ENCODE peak calls at places on chromosome 6, in five cellular contexts. T is adrenal gland, U is Panc1, R is pancreas, Q is NB4. G is an unnamed sample.

GRCh38 chr6:123215211-123215610 is 219.2 kb downstream of the CLVS2 start:
- DNase-seq in R (no peak), T (no peak), Q (no peak), U (no peak), G (no peak)

GRCh38 chr6:129672883-129673631 is 36.9 kb downstream of the ARHGAP18 start:
- DNase-seq in Q (peak), U (peak), R (no peak), T (no peak), G (peak)

GRCh38 chr6:149843051-149843633 is 21.0 kb downstream of the LRP11 start:
- DNase-seq in R (no peak), T (peak), Q (no peak), U (no peak), G (no peak)

GRCh38 chr6:85015396-85015990 is 251.1 kb upstream of the TBX18 start:
- DNase-seq in U (peak), T (peak), R (peak), Q (peak), G (peak)

GRCh38 chr6:155380666-155381332 is 66.5 kb upstream of the TFB1M start:
- DNase-seq in T (no peak), U (no peak), Q (peak), R (no peak), G (no peak)

GRCh38 chr6:10146723-10147451 is 268.0 kb downstream of the TFAP2A start:
- DNase-seq in R (no peak), Q (peak), U (no peak), T (peak), G (no peak)

GRCh38 chr6:130500693-130501092 is 134.9 kb downstream of the TMEM200A start:
- DNase-seq in T (no peak), U (no peak), Q (no peak), R (no peak), G (no peak)

GRCh38 chr6:110378552-110378951 is 20.4 kb upstream of the METTL24 start:
- DNase-seq in T (no peak), R (no peak), Q (no peak), U (no peak), G (no peak)

GRCh38 chr6:169669889-169670288 is 31.9 kb downstream of the WDR27 start:
- DNase-seq in U (no peak), T (no peak), R (no peak), Q (peak), G (no peak)

GRCh38 chr6:56864171-56864616 is 90.7 kb upstream of the BEND6 start:
- DNase-seq in R (no peak), T (no peak), Q (no peak), U (no peak), G (no peak)

GRCh38 chr6:19697744-19698290 is 139.4 kb upstream of the ID4 start:
- DNase-seq in Q (peak), U (no peak), R (no peak), T (no peak), G (no peak)

GRCh38 chr6:124800222-124800621 is 162.0 kb upstream of the RNF217 start:
- DNase-seq in R (no peak), T (no peak), Q (no peak), U (no peak), G (no peak)

GRCh38 chr6:144334150-144334708 is 49.1 kb downstream of the UTRN start:
- DNase-seq in T (no peak), R (no peak), U (no peak), Q (peak), G (no peak)

GRCh38 chr6:100465701-100466409 is 1.1 kb upstream of the SIM1 start:
- DNase-seq in R (no peak), T (no peak), U (no peak), Q (no peak), G (no peak)

GRCh38 chr6:137978252-137978896 is 111.3 kb downstream of the TNFAIP3 start:
- DNase-seq in Q (peak), T (no peak), R (no peak), U (no peak), G (no peak)

GRCh38 chr6:158607411-158608170 is 37.0 kb downstream of the DYNLT1 start:
- DNase-seq in Q (no peak), U (no peak), R (no peak), T (no peak), G (no peak)

GRCh38 chr6:27866370-27867050 is 45.7 kb downstream of the OR2B2 start:
- DNase-seq in Q (peak), U (peak), T (no peak), R (no peak), G (no peak)

GRCh38 chr6:30568245-30568644 is 3.0 kb upstream of the ABCF1 start:
- DNase-seq in R (no peak), Q (no peak), U (no peak), T (no peak), G (no peak)

GRCh38 chr6:10535198-10535597 is 14.0 kb downstream of the GCNT2 start:
- DNase-seq in U (no peak), R (no peak), Q (no peak), T (no peak), G (no peak)

GRCh38 chr6:157609117-157609516 is 213.9 kb upstream of the SNX9 start:
- DNase-seq in U (no peak), T (no peak), Q (no peak), R (no peak), G (no peak)

GRCh38 chr6:155528335-155528734 is 72.7 kb upstream of the NOX3 start:
- DNase-seq in R (no peak), U (no peak), Q (no peak), T (no peak), G (no peak)

GRCh38 chr6:150123645-150124044 is 19.2 kb upstream of the PPP1R14C start:
- DNase-seq in U (no peak), T (no peak), Q (peak), R (no peak), G (no peak)

GRCh38 chr6:151805286-151805840 is 2.1 kb upstream of the ESR1 start:
- DNase-seq in Q (no peak), T (peak), U (no peak), R (no peak), G (no peak)

GRCh38 chr6:111013144-111013905 is 31.5 kb downstream of the RPF2 start:
- DNase-seq in Q (no peak), U (no peak), T (no peak), R (no peak), G (no peak)

GRCh38 chr6:142879076-142879475 is 65.9 kb downstream of the HIVEP2 start:
- DNase-seq in U (no peak), T (no peak), R (no peak), Q (no peak), G (no peak)

GRCh38 chr6:103675807-103676406 is 1183.8 kb downstream of the HACE1 start:
- DNase-seq in T (no peak), R (no peak), U (no peak), Q (peak), G (no peak)

GRCh38 chr6:135411339-135411738 is 86.2 kb downstream of the AHI1 start:
- DNase-seq in Q (peak), R (no peak), T (no peak), U (no peak), G (no peak)

GRCh38 chr6:162621246-162621645 is 106.3 kb downstream of the PRKN start:
- DNase-seq in U (no peak), R (no peak), T (peak), Q (peak), G (peak)

GRCh38 chr6:4253604-4254211 is 118.3 kb upstream of the ECI2 start:
- DNase-seq in Q (no peak), T (peak), R (peak), U (no peak), G (peak)

GRCh38 chr6:108588586-108588985 is 27.9 kb downstream of the FOXO3 start:
- DNase-seq in T (no peak), Q (peak), U (no peak), R (no peak), G (no peak)

GRCh38 chr6:21158873-21159272 is 434.7 kb upstream of the SOX4 start:
- DNase-seq in Q (no peak), U (no peak), R (no peak), T (no peak), G (no peak)

GRCh38 chr6:33958863-33959651 is 155.3 kb upstream of the MLN start:
- DNase-seq in Q (no peak), U (no peak), T (no peak), R (no peak), G (no peak)
- TF ChIP-seq CTCF in Q (no peak), U (peak), T (no peak), R (no peak), G (no peak)

GRCh38 chr6:7730003-7730402 is 4.1 kb downstream of the BMP6 start:
- DNase-seq in R (no peak), Q (no peak), U (no peak), T (no peak), G (no peak)
- H3K4me3 ChIP-seq in R (no peak), Q (no peak), U (no peak), T (no peak), G (no peak)

DNA sequence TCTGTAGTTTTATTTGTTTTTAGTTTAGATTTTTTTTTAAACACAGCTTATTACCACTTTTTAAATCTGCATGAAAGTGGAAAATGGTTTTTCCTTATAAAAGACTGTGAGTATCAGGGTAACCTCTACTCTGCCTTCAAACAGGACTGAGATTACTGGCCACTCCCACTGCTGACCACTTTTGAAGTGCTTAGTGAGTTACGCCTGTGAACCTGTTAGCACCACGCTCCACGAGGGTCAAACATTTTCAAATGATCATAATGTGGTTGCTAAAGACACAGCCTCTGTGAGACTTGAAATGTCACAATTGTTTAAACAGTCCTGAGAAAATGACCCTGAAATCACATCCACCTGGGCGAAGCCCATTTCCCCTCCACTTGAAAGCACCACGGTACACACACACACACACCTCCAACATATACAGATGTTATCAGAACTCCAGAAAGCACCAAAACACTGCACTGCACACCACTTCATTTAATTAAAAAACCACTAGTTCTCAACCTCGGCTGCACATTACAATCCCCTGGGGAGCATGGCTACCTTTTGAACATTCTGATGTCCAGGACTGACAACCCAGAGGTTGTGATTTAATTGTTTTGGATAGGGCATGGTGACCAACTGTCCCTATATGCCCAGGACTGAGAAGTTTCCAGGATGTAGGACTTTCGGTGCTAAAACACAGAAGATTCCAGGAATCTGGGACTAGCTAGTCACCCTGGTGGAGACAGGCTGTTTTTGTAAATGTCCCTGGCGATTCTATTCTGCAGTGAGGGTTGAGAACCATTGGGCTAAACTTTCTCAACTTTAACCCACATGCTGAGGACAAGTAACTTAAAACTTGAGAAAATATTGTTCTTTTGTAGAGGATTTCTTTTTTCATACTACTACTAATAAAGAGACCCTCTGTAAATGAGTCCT is 176.4 kb upstream of the MYLIP start:
- DNase-seq in Q (peak), U (no peak), R (no peak), T (no peak), G (no peak)
- TF ChIP-seq CTCF in Q (no peak), U (no peak), R (no peak), T (no peak), G (no peak)

DNA sequence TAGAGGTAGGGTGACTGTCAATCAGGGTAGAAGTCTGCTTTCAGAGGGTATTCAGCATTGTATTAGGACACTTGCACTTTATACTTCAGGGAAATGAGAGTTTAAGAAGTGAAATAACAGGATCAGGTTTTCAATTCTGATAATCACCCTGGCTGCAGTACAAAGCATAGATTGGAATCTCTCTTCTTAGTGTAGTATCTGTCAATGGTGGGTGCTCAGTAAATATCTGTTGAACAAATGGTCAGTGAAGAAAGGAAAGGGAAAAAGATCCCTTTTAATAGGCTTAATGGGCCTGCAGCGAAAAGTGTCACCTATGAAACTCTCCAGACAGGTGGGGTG is 18.7 kb downstream of the TUBB2B start:
- DNase-seq in R (no peak), U (no peak), Q (no peak), T (no peak), G (no peak)
- H3K4me3 ChIP-seq in R (no peak), U (no peak), Q (no peak), T (no peak), G (no peak)

GRCh38 chr6:93036835-93037234 is 382.5 kb downstream of the EPHA7 start:
- DNase-seq in T (no peak), U (peak), R (no peak), Q (peak), G (peak)
- TF ChIP-seq CTCF in T (no peak), U (peak), R (no peak), Q (peak), G (peak)

DNA sequence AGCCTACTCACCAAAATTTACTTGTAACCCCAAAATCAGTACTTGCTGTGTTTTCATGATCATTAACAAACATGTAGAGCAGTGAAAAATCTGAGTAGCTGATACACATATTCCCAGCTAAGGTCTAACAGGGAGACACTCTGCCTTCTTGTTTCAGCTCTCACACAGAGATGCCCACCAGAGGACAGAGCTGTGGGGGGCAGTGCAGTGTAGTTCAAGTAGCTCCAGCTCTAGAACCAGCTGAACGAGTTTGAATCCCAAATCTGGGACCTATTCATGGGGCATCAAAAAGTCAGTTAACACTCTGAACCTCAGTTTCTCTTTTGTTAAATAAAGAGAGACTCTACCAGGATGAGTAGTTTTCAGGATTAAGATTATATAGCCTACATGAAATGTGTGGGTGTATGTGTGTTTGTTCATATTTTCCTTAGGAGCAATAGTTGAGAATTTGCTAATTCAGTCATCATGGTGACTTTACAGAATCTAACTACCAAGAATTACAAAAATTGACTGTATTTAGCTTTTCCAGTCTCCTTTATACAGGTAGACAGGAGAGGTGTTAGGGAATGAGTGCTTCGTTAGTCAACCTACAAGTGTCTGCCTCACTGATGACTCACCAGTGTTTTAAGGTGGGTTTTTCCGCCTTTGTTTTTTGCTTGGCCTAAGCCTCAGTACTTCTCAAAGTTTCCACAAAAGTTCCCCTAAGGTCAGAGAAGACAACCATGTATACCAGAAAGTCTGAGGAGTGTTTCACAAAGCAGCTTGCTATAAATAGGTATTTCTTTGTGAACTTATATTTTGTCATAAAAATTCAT is 164.0 kb upstream of the RUNX2 start:
- DNase-seq in R (no peak), Q (no peak), U (no peak), T (no peak), G (peak)
- H3K4me3 ChIP-seq in R (no peak), Q (no peak), U (no peak), T (no peak), G (no peak)

GRCh38 chr6:81769834-81770233 is 17.4 kb upstream of the TENT5A start:
- DNase-seq in T (no peak), U (no peak), R (no peak), Q (no peak), G (no peak)

GRCh38 chr6:81766482-81767069 is 14.1 kb upstream of the TENT5A start:
- DNase-seq in U (no peak), Q (peak), R (no peak), T (no peak), G (peak)

GRCh38 chr6:81770395-81770794 is 17.9 kb upstream of the TENT5A start:
- DNase-seq in T (no peak), U (no peak), Q (peak), R (no peak), G (no peak)

GRCh38 chr6:81767163-81768000 is 14.9 kb upstream of the TENT5A start:
- DNase-seq in R (no peak), Q (peak), T (no peak), U (no peak), G (no peak)

GRCh38 chr6:81768150-81768942 is 15.9 kb upstream of the TENT5A start:
- DNase-seq in Q (no peak), U (no peak), T (no peak), R (no peak), G (no peak)
- TF ChIP-seq CTCF in Q (no peak), U (no peak), T (no peak), R (no peak), G (no peak)

GRCh38 chr6:116397960-116398359 is 27.2 kb downstream of the DSE start:
- DNase-seq in R (no peak), Q (no peak), U (no peak), T (no peak), G (no peak)

GRCh38 chr6:116399287-116399686 is 28.5 kb downstream of the DSE start:
- DNase-seq in R (no peak), U (no peak), T (no peak), Q (no peak), G (no peak)

GRCh38 chr6:116402108-116402507 is 31.4 kb downstream of the DSE start:
- DNase-seq in Q (no peak), T (no peak), R (no peak), U (no peak), G (no peak)

GRCh38 chr6:116398366-116399005 is 27.7 kb downstream of the DSE start:
- DNase-seq in Q (no peak), U (no peak), T (no peak), R (no peak), G (no peak)

DNA sequence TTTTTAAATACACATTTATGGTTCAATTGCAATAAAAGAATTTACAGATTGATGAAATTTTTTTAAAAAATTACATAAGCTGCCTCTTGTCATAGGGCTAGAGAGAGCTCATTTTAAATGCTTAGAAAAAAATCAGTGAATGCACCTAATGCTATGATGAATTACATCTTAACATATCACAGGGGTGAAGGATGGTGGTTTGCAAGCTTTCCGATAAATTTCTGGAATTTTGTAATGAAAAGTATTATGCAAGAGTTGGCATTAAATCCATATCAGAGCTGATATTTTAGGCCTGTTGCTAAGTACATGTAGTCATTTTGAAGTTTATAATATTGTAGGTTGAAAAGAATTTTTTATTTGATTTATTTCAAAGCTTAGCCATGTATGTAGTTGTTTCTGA is 29.6 kb downstream of the DSE start:
- DNase-seq in U (no peak), Q (no peak), T (no peak), R (no peak), G (no peak)
- H3K4me3 ChIP-seq in U (no peak), Q (no peak), T (no peak), R (no peak), G (no peak)